ENCODE peak calls at places on chromosomes 13 and 19, in four cellular contexts. One of them, this sample, is unnamed.

GRCh38 chr19:29702958-29703320 is 12.1 kb downstream of the C19orf12 start:
- DNase-seq in NB4: no peak
- DNase-seq in thoracic aorta: no peak
- DNase-seq in activated CD8-positive, alpha-beta T cell treated with anti-CD3 and anti-CD28 coated beads for 36 hours: no peak
- DNase-seq in this sample: no peak

GRCh38 chr19:15831626-15832025 is 16.2 kb upstream of the OR10H1 start:
- DNase-seq in NB4: no peak
- DNase-seq in thoracic aorta: no peak
- DNase-seq in activated CD8-positive, alpha-beta T cell treated with anti-CD3 and anti-CD28 coated beads for 36 hours: no peak
- DNase-seq in this sample: no peak

GRCh38 chr13:40228486-40228885 is 438.0 kb downstream of the FOXO1 start:
- DNase-seq in thoracic aorta: no peak
- DNase-seq in NB4: no peak
- DNase-seq in activated CD8-positive, alpha-beta T cell treated with anti-CD3 and anti-CD28 coated beads for 36 hours: no peak
- DNase-seq in this sample: no peak

GRCh38 chr19:1875646-1876493 is 9.4 kb downstream of the ABHD17A start:
- DNase-seq in activated CD8-positive, alpha-beta T cell treated with anti-CD3 and anti-CD28 coated beads for 36 hours: peak; percentile 94
- DNase-seq in thoracic aorta: peak; percentile 74
- DNase-seq in NB4: peak; percentile 90
- DNase-seq in this sample: peak; percentile 94

GRCh38 chr13:24618219-24618955 is 61.8 kb upstream of the ATP12A start:
- DNase-seq in NB4: peak; percentile 86
- DNase-seq in thoracic aorta: no peak
- DNase-seq in activated CD8-positive, alpha-beta T cell treated with anti-CD3 and anti-CD28 coated beads for 36 hours: peak; percentile 96
- DNase-seq in this sample: peak; percentile 73

GRCh38 chr13:101838305-101838835 is 385.9 kb downstream of the ITGBL1 start:
- DNase-seq in thoracic aorta: no peak
- DNase-seq in NB4: no peak
- DNase-seq in activated CD8-positive, alpha-beta T cell treated with anti-CD3 and anti-CD28 coated beads for 36 hours: no peak
- DNase-seq in this sample: no peak

GRCh38 chr19:18120127-18120526 is 22.5 kb downstream of the MAST3 start:
- DNase-seq in thoracic aorta: no peak
- DNase-seq in activated CD8-positive, alpha-beta T cell treated with anti-CD3 and anti-CD28 coated beads for 36 hours: no peak
- DNase-seq in NB4: no peak
- DNase-seq in this sample: no peak

GRCh38 chr13:71210861-71211260 is 656.1 kb downstream of the DACH1 start:
- DNase-seq in NB4: no peak
- DNase-seq in activated CD8-positive, alpha-beta T cell treated with anti-CD3 and anti-CD28 coated beads for 36 hours: no peak
- DNase-seq in thoracic aorta: no peak
- DNase-seq in this sample: no peak

GRCh38 chr13:59527500-59527899 is 636.2 kb downstream of the DIAPH3 start:
- DNase-seq in activated CD8-positive, alpha-beta T cell treated with anti-CD3 and anti-CD28 coated beads for 36 hours: no peak
- DNase-seq in thoracic aorta: no peak
- DNase-seq in NB4: peak; percentile 14
- DNase-seq in this sample: no peak

GRCh38 chr13:75415720-75416119 is 66.2 kb downstream of the TBC1D4 start:
- DNase-seq in NB4: peak; percentile 73
- DNase-seq in activated CD8-positive, alpha-beta T cell treated with anti-CD3 and anti-CD28 coated beads for 36 hours: no peak
- DNase-seq in thoracic aorta: no peak
- DNase-seq in this sample: no peak

GRCh38 chr19:11849264-11849615 is 714 bp downstream of the ZNF439 start:
- DNase-seq in NB4: peak; percentile 83
- DNase-seq in activated CD8-positive, alpha-beta T cell treated with anti-CD3 and anti-CD28 coated beads for 36 hours: peak; percentile 50
- DNase-seq in thoracic aorta: no peak
- DNase-seq in this sample: peak; percentile 47

GRCh38 chr19:33660426-33661160 is 38.8 kb downstream of the CHST8 start:
- DNase-seq in activated CD8-positive, alpha-beta T cell treated with anti-CD3 and anti-CD28 coated beads for 36 hours: no peak
- DNase-seq in thoracic aorta: no peak
- DNase-seq in NB4: no peak
- DNase-seq in this sample: no peak

GRCh38 chr13:105312906-105313305 is 1222.6 kb downstream of the EFNB2 start:
- DNase-seq in NB4: no peak
- DNase-seq in activated CD8-positive, alpha-beta T cell treated with anti-CD3 and anti-CD28 coated beads for 36 hours: no peak
- DNase-seq in thoracic aorta: no peak
- DNase-seq in this sample: no peak

GRCh38 chr19:3229888-3230496 is 5.5 kb downstream of the CELF5 start:
- DNase-seq in NB4: no peak
- DNase-seq in thoracic aorta: no peak
- DNase-seq in activated CD8-positive, alpha-beta T cell treated with anti-CD3 and anti-CD28 coated beads for 36 hours: no peak
- DNase-seq in this sample: no peak

GRCh38 chr19:13036366-13036976 is 41.2 kb downstream of the NFIX start:
- DNase-seq in NB4: peak; percentile 48
- DNase-seq in thoracic aorta: no peak
- DNase-seq in activated CD8-positive, alpha-beta T cell treated with anti-CD3 and anti-CD28 coated beads for 36 hours: no peak
- DNase-seq in this sample: no peak
- TF ChIP-seq CTCF in NB4: no peak
- TF ChIP-seq CTCF in thoracic aorta: no peak
- TF ChIP-seq CTCF in activated CD8-positive, alpha-beta T cell treated with anti-CD3 and anti-CD28 coated beads for 36 hours: no peak
- TF ChIP-seq CTCF in this sample: no peak

GRCh38 chr19:45753548-45753947 is 15.5 kb downstream of the SIX5 start:
- DNase-seq in activated CD8-positive, alpha-beta T cell treated with anti-CD3 and anti-CD28 coated beads for 36 hours: no peak
- DNase-seq in NB4: no peak
- DNase-seq in thoracic aorta: no peak
- DNase-seq in this sample: no peak
- TF ChIP-seq CTCF in activated CD8-positive, alpha-beta T cell treated with anti-CD3 and anti-CD28 coated beads for 36 hours: no peak
- TF ChIP-seq CTCF in NB4: no peak
- TF ChIP-seq CTCF in thoracic aorta: no peak
- TF ChIP-seq CTCF in this sample: no peak

GRCh38 chr19:48784527-48784926 is 26.3 kb downstream of the BCAT2 start:
- DNase-seq in NB4: no peak
- DNase-seq in activated CD8-positive, alpha-beta T cell treated with anti-CD3 and anti-CD28 coated beads for 36 hours: no peak
- DNase-seq in thoracic aorta: no peak
- DNase-seq in this sample: no peak
- TF ChIP-seq CTCF in NB4: no peak
- TF ChIP-seq CTCF in activated CD8-positive, alpha-beta T cell treated with anti-CD3 and anti-CD28 coated beads for 36 hours: no peak
- TF ChIP-seq CTCF in thoracic aorta: no peak
- TF ChIP-seq CTCF in this sample: no peak

GRCh38 chr19:46435009-46435408 is 6.3 kb upstream of the PNMA8C start:
- DNase-seq in activated CD8-positive, alpha-beta T cell treated with anti-CD3 and anti-CD28 coated beads for 36 hours: no peak
- DNase-seq in thoracic aorta: no peak
- DNase-seq in NB4: no peak
- DNase-seq in this sample: no peak

GRCh38 chr19:46427518-46427917 is 1.2 kb downstream of the PNMA8C start:
- DNase-seq in activated CD8-positive, alpha-beta T cell treated with anti-CD3 and anti-CD28 coated beads for 36 hours: no peak
- DNase-seq in thoracic aorta: no peak
- DNase-seq in NB4: no peak
- DNase-seq in this sample: no peak

GRCh38 chr19:46428278-46429141 is at the start of gene PNMA8C:
- DNase-seq in activated CD8-positive, alpha-beta T cell treated with anti-CD3 and anti-CD28 coated beads for 36 hours: peak; percentile 78
- DNase-seq in NB4: peak; percentile 70
- DNase-seq in thoracic aorta: peak; percentile 66
- DNase-seq in this sample: peak; percentile 56

GRCh38 chr19:46429999-46430398 is 1.3 kb upstream of the PNMA8C start:
- DNase-seq in NB4: no peak
- DNase-seq in activated CD8-positive, alpha-beta T cell treated with anti-CD3 and anti-CD28 coated beads for 36 hours: no peak
- DNase-seq in thoracic aorta: no peak
- DNase-seq in this sample: no peak

DNA sequence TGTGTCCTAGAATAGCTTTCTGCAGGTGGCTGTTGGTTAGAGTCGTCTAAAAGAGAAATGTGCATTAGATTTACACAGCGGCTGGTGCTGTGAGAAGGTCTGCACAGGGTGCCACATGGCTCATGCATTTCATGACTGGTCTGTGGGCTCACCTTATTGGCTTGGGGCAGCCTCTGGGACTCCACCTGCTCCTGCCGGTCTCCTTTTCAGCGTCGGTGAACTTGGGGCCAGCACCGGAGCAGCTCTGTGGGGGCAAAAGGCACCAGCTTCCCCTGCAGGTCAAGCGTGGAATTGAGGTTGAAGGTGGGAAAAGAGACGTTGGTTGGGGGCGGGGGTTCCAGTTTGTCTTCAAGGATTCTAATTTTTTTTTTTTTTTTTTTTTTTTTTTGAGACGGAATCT is 3.1 kb upstream of the PNMA8C start:
- DNase-seq in activated CD8-positive, alpha-beta T cell treated with anti-CD3 and anti-CD28 coated beads for 36 hours: peak; percentile 17
- DNase-seq in thoracic aorta: no peak
- DNase-seq in NB4: no peak
- DNase-seq in this sample: no peak
- TF ChIP-seq CTCF in activated CD8-positive, alpha-beta T cell treated with anti-CD3 and anti-CD28 coated beads for 36 hours: no peak
- TF ChIP-seq CTCF in thoracic aorta: no peak
- TF ChIP-seq CTCF in NB4: peak; percentile 54
- TF ChIP-seq CTCF in this sample: no peak

GRCh38 chr13:77506874-77507273 is 28.6 kb upstream of the SCEL start:
- DNase-seq in NB4: peak; percentile 37
- DNase-seq in activated CD8-positive, alpha-beta T cell treated with anti-CD3 and anti-CD28 coated beads for 36 hours: no peak
- DNase-seq in thoracic aorta: no peak
- DNase-seq in this sample: no peak
- TF ChIP-seq CTCF in NB4: no peak
- TF ChIP-seq CTCF in activated CD8-positive, alpha-beta T cell treated with anti-CD3 and anti-CD28 coated beads for 36 hours: no peak
- TF ChIP-seq CTCF in thoracic aorta: peak; percentile 27
- TF ChIP-seq CTCF in this sample: no peak

GRCh38 chr19:57276430-57276829 is 3.9 kb upstream of the ZNF460 start:
- DNase-seq in NB4: no peak
- DNase-seq in activated CD8-positive, alpha-beta T cell treated with anti-CD3 and anti-CD28 coated beads for 36 hours: no peak
- DNase-seq in thoracic aorta: no peak
- DNase-seq in this sample: no peak

GRCh38 chr19:57282011-57282636 is 1.8 kb downstream of the ZNF460 start:
- DNase-seq in thoracic aorta: no peak
- DNase-seq in activated CD8-positive, alpha-beta T cell treated with anti-CD3 and anti-CD28 coated beads for 36 hours: peak; percentile 73
- DNase-seq in NB4: no peak
- DNase-seq in this sample: no peak

GRCh38 chr19:57280913-57281425 is 684 bp downstream of the ZNF460 start:
- DNase-seq in thoracic aorta: no peak
- DNase-seq in NB4: peak; percentile 34
- DNase-seq in activated CD8-positive, alpha-beta T cell treated with anti-CD3 and anti-CD28 coated beads for 36 hours: peak; percentile 45
- DNase-seq in this sample: no peak

GRCh38 chr19:57280165-57280912 is at the start of gene ZNF460:
- DNase-seq in activated CD8-positive, alpha-beta T cell treated with anti-CD3 and anti-CD28 coated beads for 36 hours: peak; percentile 99
- DNase-seq in NB4: peak; percentile 94
- DNase-seq in thoracic aorta: peak; percentile 73
- DNase-seq in this sample: peak; percentile 91

GRCh38 chr19:57279418-57280164 is 694 bp upstream of the ZNF460 start:
- DNase-seq in thoracic aorta: peak; percentile 84
- DNase-seq in NB4: peak; percentile 92
- DNase-seq in activated CD8-positive, alpha-beta T cell treated with anti-CD3 and anti-CD28 coated beads for 36 hours: peak; percentile 89
- DNase-seq in this sample: peak; percentile 82
- TF ChIP-seq CTCF in thoracic aorta: no peak
- TF ChIP-seq CTCF in NB4: no peak
- TF ChIP-seq CTCF in activated CD8-positive, alpha-beta T cell treated with anti-CD3 and anti-CD28 coated beads for 36 hours: no peak
- TF ChIP-seq CTCF in this sample: peak; percentile 23

GRCh38 chr13:30341815-30342570 is 34.6 kb upstream of the KATNAL1 start:
- DNase-seq in activated CD8-positive, alpha-beta T cell treated with anti-CD3 and anti-CD28 coated beads for 36 hours: no peak
- DNase-seq in NB4: no peak
- DNase-seq in thoracic aorta: peak; percentile 61
- DNase-seq in this sample: no peak

GRCh38 chr13:30340367-30341184 is 33.2 kb upstream of the KATNAL1 start:
- DNase-seq in activated CD8-positive, alpha-beta T cell treated with anti-CD3 and anti-CD28 coated beads for 36 hours: no peak
- DNase-seq in thoracic aorta: peak; percentile 38
- DNase-seq in NB4: peak; percentile 94
- DNase-seq in this sample: no peak

GRCh38 chr13:30346789-30347167 is 39.4 kb upstream of the KATNAL1 start:
- DNase-seq in thoracic aorta: no peak
- DNase-seq in NB4: no peak
- DNase-seq in activated CD8-positive, alpha-beta T cell treated with anti-CD3 and anti-CD28 coated beads for 36 hours: no peak
- DNase-seq in this sample: no peak

GRCh38 chr13:30345426-30346100 is 38.2 kb upstream of the KATNAL1 start:
- DNase-seq in thoracic aorta: no peak
- DNase-seq in NB4: no peak
- DNase-seq in activated CD8-positive, alpha-beta T cell treated with anti-CD3 and anti-CD28 coated beads for 36 hours: no peak
- DNase-seq in this sample: no peak

DNA sequence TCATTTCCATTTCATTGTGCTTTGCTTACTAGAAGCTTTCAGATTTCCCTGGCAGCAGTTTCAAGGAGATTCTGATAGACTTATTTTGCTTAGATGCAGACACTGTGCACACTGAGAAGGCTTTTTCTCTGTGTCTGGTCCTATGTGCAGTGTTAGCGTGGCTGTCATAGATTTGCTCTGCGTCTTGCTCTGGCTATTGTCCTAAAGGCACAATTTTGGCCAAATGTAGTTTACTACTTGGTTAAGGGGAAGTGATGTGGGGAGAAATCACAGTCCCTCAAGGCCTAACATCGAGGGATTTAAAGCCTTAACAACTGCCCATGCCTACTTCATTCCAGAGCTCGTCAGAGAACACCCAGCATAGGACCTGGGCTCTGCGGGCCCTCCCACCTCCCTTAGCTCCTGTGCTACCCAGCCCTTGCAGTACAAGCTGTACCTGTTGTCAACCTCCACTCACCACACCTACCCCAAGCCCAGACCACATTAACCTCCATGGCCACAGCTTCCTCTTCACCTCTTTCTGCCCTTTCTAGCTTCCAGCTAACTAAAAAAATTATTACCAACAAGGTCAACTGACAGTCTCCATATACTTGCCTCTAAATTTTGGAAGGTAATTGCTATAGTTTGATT is 38.9 kb upstream of the KATNAL1 start:
- DNase-seq in NB4: peak; percentile 76
- DNase-seq in activated CD8-positive, alpha-beta T cell treated with anti-CD3 and anti-CD28 coated beads for 36 hours: peak; percentile 81
- DNase-seq in thoracic aorta: no peak
- DNase-seq in this sample: peak; percentile 36
- TF ChIP-seq CTCF in NB4: no peak
- TF ChIP-seq CTCF in activated CD8-positive, alpha-beta T cell treated with anti-CD3 and anti-CD28 coated beads for 36 hours: no peak
- TF ChIP-seq CTCF in thoracic aorta: no peak
- TF ChIP-seq CTCF in this sample: no peak